ENCODE peak calls at places on chromosomes 3 and 15, in ten cellular contexts. Y is stimulated activated CD4-positive, alpha-beta T cell treated with anti-CD3 and anti-CD28 coated beads, TNF-alpha, amount 100 ng/mL, for 4 hours; E is Karpas-422; T is kidney tubule cell; D is cardiac muscle cell; C is CD8-positive, alpha-beta T cell; F is fibroblast of lung; Q is mesendoderm; R is frontal cortex; H is stimulated activated CD8-positive, alpha-beta memory T cell treated with anti-CD3 and anti-CD28 coated beads, Interleukin-12 subunit alpha, Interleukin-12 subunit beta, amount 100 ng/mL, for 4 hours. M is an unnamed sample.

GRCh38 chr3:39191103-39191502 is 1.3 kb downstream of the XIRP1 start:
- DNase-seq in R (no peak), D (no peak), H (no peak), T (no peak), F (no peak), E (no peak), C (no peak), Y (no peak), Q (peak), M (no peak)

GRCh38 chr3:152071924-152072323 is 196.8 kb upstream of the MBNL1 start:
- DNase-seq in D (peak), H (no peak), T (peak), E (peak), Q (peak), R (no peak), C (no peak), F (peak), Y (no peak), M (peak)

GRCh38 chr15:74392402-74392876 is 25.0 kb upstream of the CYP11A1 start:
- DNase-seq in H (no peak), Q (no peak), T (no peak), D (no peak), C (no peak), F (peak), E (no peak), Y (no peak), R (no peak), M (no peak)

GRCh38 chr15:31216210-31216911 is 110.3 kb upstream of the KLF13 start:
- DNase-seq in F (peak), T (peak), C (peak), D (peak), R (peak), Y (no peak), E (peak), Q (peak), H (peak), M (peak)

GRCh38 chr3:136070953-136071949 is 105.7 kb downstream of the PPP2R3A start:
- DNase-seq in Y (no peak), R (no peak), H (no peak), F (peak), T (peak), Q (peak), E (peak), C (no peak), D (peak), M (peak)

GRCh38 chr3:37872413-37873160 is 10.9 kb downstream of the CTDSPL start:
- DNase-seq in C (no peak), Q (no peak), F (no peak), R (no peak), D (peak), Y (no peak), T (no peak), H (no peak), E (no peak), M (no peak)

GRCh38 chr15:47339800-47340575 is 377.3 kb upstream of the SEMA6D start:
- DNase-seq in Q (no peak), Y (no peak), T (no peak), D (peak), F (no peak), H (no peak), C (no peak), R (no peak), E (no peak), M (no peak)

GRCh38 chr3:191727338-191727737 is 266.4 kb downstream of the PYDC2 start:
- DNase-seq in D (no peak), F (no peak), Q (no peak), C (no peak), E (no peak), R (no peak), T (no peak), H (no peak), Y (no peak), M (no peak)

GRCh38 chr3:43291546-43291945 is 5.2 kb downstream of the SNRK start:
- DNase-seq in F (peak), H (no peak), C (no peak), D (no peak), Y (no peak), R (no peak), Q (no peak), T (no peak), E (no peak), M (no peak)

GRCh38 chr3:100179692-100180349 is 65.5 kb upstream of the FILIP1L start:
- DNase-seq in Y (no peak), F (no peak), R (no peak), E (no peak), Q (no peak), T (no peak), C (no peak), H (no peak), D (no peak), M (no peak)

GRCh38 chr15:64009241-64009640 is 37.0 kb downstream of the DAPK2 start:
- DNase-seq in T (no peak), R (no peak), H (no peak), F (peak), Y (no peak), C (no peak), E (no peak), D (peak), Q (no peak), M (peak)

GRCh38 chr3:157129782-157130137 is 30.2 kb downstream of the CCNL1 start:
- DNase-seq in T (peak), F (peak), Y (no peak), H (no peak), R (no peak), C (no peak), D (peak), Q (peak), E (no peak), M (peak)

GRCh38 chr3:73115806-73116205 is 54.3 kb downstream of the EBLN2 start:
- DNase-seq in R (no peak), H (no peak), E (no peak), F (no peak), D (no peak), Y (no peak), Q (no peak), C (no peak), T (no peak), M (no peak)

GRCh38 chr3:135017494-135017893 is 222.4 kb downstream of the EPHB1 start:
- DNase-seq in D (no peak), T (no peak), H (no peak), R (no peak), C (no peak), Q (no peak), E (no peak), Y (no peak), F (no peak), M (no peak)